ENCODE peak calls at places on chromosomes 2 and 18, in six cellular contexts. One of them, this sample, is unnamed.

GRCh38 chr2:188142636-188143035 is 149.0 kb upstream of the GULP1 start:
- DNase-seq in CD4-positive, alpha-beta T cell: no peak
- DNase-seq in progenitor cell of endocrine pancreas: no peak
- DNase-seq in PC-9: no peak
- DNase-seq in neural progenitor cell: no peak
- DNase-seq in brain microvascular endothelial cell: no peak
- DNase-seq in this sample: no peak

GRCh38 chr18:76126327-76126726 is 368.7 kb downstream of the ZNF516 start:
- DNase-seq in PC-9: no peak
- DNase-seq in brain microvascular endothelial cell: no peak
- DNase-seq in progenitor cell of endocrine pancreas: no peak
- DNase-seq in neural progenitor cell: peak
- DNase-seq in CD4-positive, alpha-beta T cell: no peak
- DNase-seq in this sample: no peak

GRCh38 chr2:71564790-71565189 is 111.4 kb downstream of the DYSF start:
- DNase-seq in PC-9: no peak
- DNase-seq in CD4-positive, alpha-beta T cell: no peak
- DNase-seq in brain microvascular endothelial cell: no peak
- DNase-seq in neural progenitor cell: no peak
- DNase-seq in progenitor cell of endocrine pancreas: no peak
- DNase-seq in this sample: no peak

GRCh38 chr2:26658691-26659346 is 17.7 kb upstream of the CIB4 start:
- DNase-seq in neural progenitor cell: no peak
- DNase-seq in CD4-positive, alpha-beta T cell: no peak
- DNase-seq in progenitor cell of endocrine pancreas: no peak
- DNase-seq in PC-9: no peak
- DNase-seq in brain microvascular endothelial cell: no peak
- DNase-seq in this sample: no peak

GRCh38 chr2:149768320-149768799 is 180.8 kb upstream of the MMADHC start:
- DNase-seq in progenitor cell of endocrine pancreas: no peak
- DNase-seq in brain microvascular endothelial cell: no peak
- DNase-seq in PC-9: peak
- DNase-seq in neural progenitor cell: no peak
- DNase-seq in CD4-positive, alpha-beta T cell: no peak
- DNase-seq in this sample: no peak

GRCh38 chr2:206482123-206482522 is 38.8 kb downstream of the ADAM23 start:
- DNase-seq in brain microvascular endothelial cell: no peak
- DNase-seq in progenitor cell of endocrine pancreas: no peak
- DNase-seq in CD4-positive, alpha-beta T cell: no peak
- DNase-seq in neural progenitor cell: no peak
- DNase-seq in PC-9: no peak
- DNase-seq in this sample: no peak

GRCh38 chr2:114550895-114551793 is 108.7 kb downstream of the DPP10 start:
- DNase-seq in brain microvascular endothelial cell: peak
- DNase-seq in progenitor cell of endocrine pancreas: peak
- DNase-seq in CD4-positive, alpha-beta T cell: no peak
- DNase-seq in PC-9: no peak
- DNase-seq in neural progenitor cell: peak
- DNase-seq in this sample: no peak

GRCh38 chr2:201631041-201631440 is 12.3 kb downstream of the TMEM237 start:
- DNase-seq in progenitor cell of endocrine pancreas: no peak
- DNase-seq in brain microvascular endothelial cell: no peak
- DNase-seq in neural progenitor cell: no peak
- DNase-seq in PC-9: no peak
- DNase-seq in CD4-positive, alpha-beta T cell: no peak
- DNase-seq in this sample: no peak

GRCh38 chr18:71529708-71530303 is 1014.3 kb downstream of the CBLN2 start:
- DNase-seq in brain microvascular endothelial cell: peak
- DNase-seq in progenitor cell of endocrine pancreas: no peak
- DNase-seq in CD4-positive, alpha-beta T cell: no peak
- DNase-seq in neural progenitor cell: no peak
- DNase-seq in PC-9: no peak
- DNase-seq in this sample: no peak

GRCh38 chr18:58605027-58606020 is 23.6 kb downstream of the ALPK2 start:
- DNase-seq in PC-9: peak
- DNase-seq in progenitor cell of endocrine pancreas: no peak
- DNase-seq in CD4-positive, alpha-beta T cell: no peak
- DNase-seq in brain microvascular endothelial cell: peak
- DNase-seq in neural progenitor cell: no peak
- DNase-seq in this sample: no peak
- TF ChIP-seq CTCF in PC-9: no peak
- TF ChIP-seq CTCF in progenitor cell of endocrine pancreas: no peak
- TF ChIP-seq CTCF in CD4-positive, alpha-beta T cell: no peak
- TF ChIP-seq CTCF in brain microvascular endothelial cell: no peak
- TF ChIP-seq CTCF in neural progenitor cell: no peak
- TF ChIP-seq CTCF in this sample: no peak

DNA sequence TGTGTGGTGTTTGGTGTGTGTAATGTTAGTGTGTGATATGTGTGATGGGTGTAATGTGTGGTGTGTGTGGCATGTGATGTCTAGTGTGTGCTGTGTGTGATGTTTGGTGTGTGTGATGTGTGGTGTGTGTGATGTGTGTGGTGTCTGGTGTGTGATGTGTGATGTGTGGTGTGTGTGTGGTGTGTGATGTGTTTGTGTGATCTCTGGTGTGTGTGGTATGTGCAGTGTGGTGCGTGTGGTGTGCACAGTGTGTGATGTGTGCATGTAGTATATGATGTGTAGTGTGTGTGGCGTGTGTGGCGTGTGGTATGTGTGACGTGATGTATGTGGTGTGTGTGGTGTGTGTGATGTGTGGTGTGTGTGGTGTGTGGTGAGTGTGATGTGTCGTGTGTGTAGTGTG is 150.3 kb downstream of the TMEM18 start:
- DNase-seq in CD4-positive, alpha-beta T cell: no peak
- DNase-seq in PC-9: no peak
- DNase-seq in progenitor cell of endocrine pancreas: no peak
- DNase-seq in brain microvascular endothelial cell: no peak
- DNase-seq in neural progenitor cell: no peak
- DNase-seq in this sample: no peak
- TF ChIP-seq CTCF in CD4-positive, alpha-beta T cell: no peak
- TF ChIP-seq CTCF in PC-9: no peak
- TF ChIP-seq CTCF in progenitor cell of endocrine pancreas: no peak
- TF ChIP-seq CTCF in brain microvascular endothelial cell: no peak
- TF ChIP-seq CTCF in neural progenitor cell: no peak
- TF ChIP-seq CTCF in this sample: no peak

GRCh38 chr2:19855528-19856431 is 46.0 kb downstream of the TTC32 start:
- DNase-seq in neural progenitor cell: no peak
- DNase-seq in progenitor cell of endocrine pancreas: no peak
- DNase-seq in PC-9: no peak
- DNase-seq in CD4-positive, alpha-beta T cell: no peak
- DNase-seq in brain microvascular endothelial cell: no peak
- DNase-seq in this sample: no peak
- TF ChIP-seq CTCF in neural progenitor cell: no peak
- TF ChIP-seq CTCF in progenitor cell of endocrine pancreas: no peak
- TF ChIP-seq CTCF in PC-9: no peak
- TF ChIP-seq CTCF in CD4-positive, alpha-beta T cell: no peak
- TF ChIP-seq CTCF in brain microvascular endothelial cell: no peak
- TF ChIP-seq CTCF in this sample: no peak

GRCh38 chr2:84875213-84875560 is 5.7 kb downstream of the TRABD2A start:
- DNase-seq in brain microvascular endothelial cell: no peak
- DNase-seq in CD4-positive, alpha-beta T cell: no peak
- DNase-seq in progenitor cell of endocrine pancreas: no peak
- DNase-seq in neural progenitor cell: no peak
- DNase-seq in PC-9: no peak
- DNase-seq in this sample: no peak

GRCh38 chr2:84878459-84878858 is 2.4 kb downstream of the TRABD2A start:
- DNase-seq in progenitor cell of endocrine pancreas: no peak
- DNase-seq in PC-9: no peak
- DNase-seq in CD4-positive, alpha-beta T cell: no peak
- DNase-seq in neural progenitor cell: no peak
- DNase-seq in brain microvascular endothelial cell: no peak
- DNase-seq in this sample: no peak

GRCh38 chr2:84874381-84875212 is 6.3 kb downstream of the TRABD2A start:
- DNase-seq in brain microvascular endothelial cell: peak
- DNase-seq in progenitor cell of endocrine pancreas: no peak
- DNase-seq in PC-9: no peak
- DNase-seq in neural progenitor cell: no peak
- DNase-seq in CD4-positive, alpha-beta T cell: no peak
- DNase-seq in this sample: no peak

GRCh38 chr2:84878896-84879594 is 1.8 kb downstream of the TRABD2A start:
- DNase-seq in neural progenitor cell: no peak
- DNase-seq in CD4-positive, alpha-beta T cell: no peak
- DNase-seq in PC-9: no peak
- DNase-seq in progenitor cell of endocrine pancreas: no peak
- DNase-seq in brain microvascular endothelial cell: no peak
- DNase-seq in this sample: no peak

DNA sequence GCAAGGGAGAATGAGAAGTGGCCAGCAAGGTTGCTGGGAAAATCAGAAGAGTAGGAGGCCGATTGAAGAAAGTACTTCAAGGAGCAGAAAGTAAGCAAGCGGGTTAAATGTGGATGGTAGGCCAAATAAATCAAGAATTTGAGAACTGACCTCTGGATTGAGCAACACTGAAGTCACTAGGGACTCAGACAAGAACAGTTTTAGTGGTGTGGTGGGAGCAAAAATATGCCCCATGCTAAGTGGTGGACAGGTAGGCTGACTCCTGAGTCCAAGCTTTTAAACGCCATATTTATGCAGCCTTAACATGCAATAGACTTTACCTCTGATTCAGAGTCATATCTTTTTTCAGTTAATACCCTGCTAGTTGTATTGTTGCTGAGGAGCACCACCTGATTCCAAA is 4.5 kb downstream of the TRABD2A start:
- DNase-seq in CD4-positive, alpha-beta T cell: no peak
- DNase-seq in progenitor cell of endocrine pancreas: no peak
- DNase-seq in neural progenitor cell: no peak
- DNase-seq in PC-9: no peak
- DNase-seq in brain microvascular endothelial cell: no peak
- DNase-seq in this sample: no peak
- TF ChIP-seq CTCF in CD4-positive, alpha-beta T cell: no peak
- TF ChIP-seq CTCF in progenitor cell of endocrine pancreas: no peak
- TF ChIP-seq CTCF in neural progenitor cell: no peak
- TF ChIP-seq CTCF in PC-9: no peak
- TF ChIP-seq CTCF in brain microvascular endothelial cell: no peak
- TF ChIP-seq CTCF in this sample: no peak

DNA sequence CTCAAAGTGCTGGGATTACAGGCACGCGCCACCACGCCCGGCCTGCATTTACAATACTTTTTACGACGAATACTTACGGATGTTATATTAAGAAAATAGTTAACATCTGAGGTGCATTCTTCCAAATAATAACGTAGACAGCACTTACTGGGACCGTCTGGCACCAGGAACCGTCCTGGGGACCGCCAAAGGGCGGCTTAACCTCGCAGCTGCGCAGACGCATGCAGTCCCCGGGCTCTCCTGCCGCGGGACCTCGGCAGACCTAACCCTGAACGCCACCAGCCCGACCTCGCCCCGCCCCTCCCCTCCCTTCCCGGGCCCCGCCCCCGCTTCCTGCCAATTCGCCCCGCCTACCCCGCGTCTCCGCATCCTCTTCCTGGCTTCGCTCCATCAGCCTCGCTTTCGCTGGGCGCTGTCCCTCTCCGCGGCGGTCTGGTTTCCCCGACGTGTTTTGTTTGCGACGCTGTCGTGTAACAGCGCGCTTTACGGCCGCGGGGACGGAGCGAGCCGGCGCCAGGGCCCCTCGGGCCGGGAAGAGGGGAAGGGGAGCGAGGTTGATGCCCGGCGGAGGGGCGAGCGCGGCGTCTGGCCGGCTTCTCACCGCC is at the start of gene CNOT11:
- DNase-seq in PC-9: peak
- DNase-seq in CD4-positive, alpha-beta T cell: peak
- DNase-seq in progenitor cell of endocrine pancreas: peak
- DNase-seq in neural progenitor cell: peak
- DNase-seq in brain microvascular endothelial cell: peak
- DNase-seq in this sample: peak
- TF ChIP-seq CTCF in PC-9: no peak
- TF ChIP-seq CTCF in CD4-positive, alpha-beta T cell: peak
- TF ChIP-seq CTCF in progenitor cell of endocrine pancreas: no peak
- TF ChIP-seq CTCF in neural progenitor cell: no peak
- TF ChIP-seq CTCF in brain microvascular endothelial cell: no peak
- TF ChIP-seq CTCF in this sample: no peak

GRCh38 chr2:118061135-118061955 is 26.9 kb upstream of the INSIG2 start:
- DNase-seq in neural progenitor cell: peak
- DNase-seq in progenitor cell of endocrine pancreas: no peak
- DNase-seq in PC-9: peak
- DNase-seq in CD4-positive, alpha-beta T cell: no peak
- DNase-seq in brain microvascular endothelial cell: peak
- DNase-seq in this sample: no peak
- TF ChIP-seq CTCF in neural progenitor cell: peak
- TF ChIP-seq CTCF in progenitor cell of endocrine pancreas: peak
- TF ChIP-seq CTCF in PC-9: peak
- TF ChIP-seq CTCF in CD4-positive, alpha-beta T cell: no peak
- TF ChIP-seq CTCF in brain microvascular endothelial cell: peak
- TF ChIP-seq CTCF in this sample: no peak

DNA sequence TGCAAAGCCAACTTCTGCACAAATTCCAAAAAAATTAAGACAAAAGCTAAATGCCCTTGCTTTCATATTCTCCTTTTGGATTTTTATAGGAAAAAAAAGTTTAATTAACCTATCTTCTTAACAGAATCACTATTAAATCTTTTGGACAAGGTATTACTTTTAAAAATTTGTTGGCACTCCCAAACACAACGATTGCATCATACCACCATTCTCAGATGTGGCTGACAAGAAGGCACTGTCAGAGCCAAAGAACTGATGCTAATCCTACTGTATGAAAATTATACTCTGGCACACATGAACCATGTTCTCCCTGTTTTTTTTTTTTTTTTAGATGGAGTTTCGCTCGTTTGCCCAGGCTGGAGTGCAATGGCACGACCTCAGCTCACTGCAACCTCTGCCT is 58.4 kb downstream of the NOL10 start:
- DNase-seq in PC-9: no peak
- DNase-seq in progenitor cell of endocrine pancreas: no peak
- DNase-seq in CD4-positive, alpha-beta T cell: no peak
- DNase-seq in brain microvascular endothelial cell: no peak
- DNase-seq in neural progenitor cell: no peak
- DNase-seq in this sample: no peak
- TF ChIP-seq CTCF in PC-9: no peak
- TF ChIP-seq CTCF in progenitor cell of endocrine pancreas: no peak
- TF ChIP-seq CTCF in CD4-positive, alpha-beta T cell: no peak
- TF ChIP-seq CTCF in brain microvascular endothelial cell: no peak
- TF ChIP-seq CTCF in neural progenitor cell: no peak
- TF ChIP-seq CTCF in this sample: no peak